ENCODE peak calls at places on chromosomes 6 and 20, in nine cellular contexts. F is mucosa of descending colon, W is ELF-1, X is immature natural killer cell, C is SW 1271, D is glomerular endothelial cell, M is GM04504, A is fibroblast of lung, L is CD14-positive monocyte. G is an unnamed sample.

GRCh38 chr20:21395666-21396044 is 1.7 kb downstream of the NKX2-4 start:
- DNase-seq in X (peak), A (no peak), C (no peak), F (peak), M (no peak), D (no peak), W (peak), L (no peak), G (peak)

GRCh38 chr6:106574729-106575458 is 54.4 kb downstream of the RTN4IP1 start:
- DNase-seq in F (no peak), A (peak), X (no peak), D (peak), L (no peak), W (peak), C (no peak), M (peak), G (peak)

GRCh38 chr6:108492131-108492766 is 68.5 kb upstream of the FOXO3 start:
- DNase-seq in A (peak), F (no peak), D (peak), L (no peak), W (no peak), X (peak), C (no peak), M (peak), G (peak)

GRCh38 chr20:8855315-8855714 is 213.6 kb upstream of the PLCB4 start:
- DNase-seq in L (no peak), F (no peak), X (no peak), M (no peak), D (no peak), A (peak), C (no peak), W (no peak), G (no peak)

GRCh38 chr6:13710552-13711383 is 867 bp downstream of the RANBP9 start:
- DNase-seq in D (no peak), X (peak), W (peak), L (no peak), M (no peak), F (peak), A (no peak), C (no peak), G (peak)

GRCh38 chr6:90127589-90127988 is 169.1 kb downstream of the BACH2 start:
- DNase-seq in X (no peak), C (no peak), M (no peak), F (no peak), L (no peak), W (no peak), D (no peak), A (no peak), G (no peak)

GRCh38 chr20:62952373-62953166 is at the start of gene SLC17A9:
- DNase-seq in L (peak), C (no peak), W (peak), F (peak), X (peak), D (no peak), M (no peak), A (peak), G (peak)

GRCh38 chr6:160967833-160968232 is 23.7 kb upstream of the MAP3K4 start:
- DNase-seq in X (no peak), W (no peak), C (no peak), D (no peak), M (no peak), F (no peak), L (no peak), A (no peak), G (no peak)

GRCh38 chr6:81575446-81575845 is 177.0 kb downstream of the TENT5A start:
- DNase-seq in A (peak), D (no peak), W (no peak), X (no peak), M (peak), C (no peak), F (no peak), L (no peak), G (no peak)